ENCODE peak calls at places on chromosome 11, in four cellular contexts. I, N, G and W are unnamed samples. For H3K27me3, the result is how much of the 10 kb centered on the place peaks cover.

GRCh38 chr11:102268985-102269470 is 48.3 kb upstream of the BIRC3 start:
- DNase-seq in I (no peak), N (no peak), G (no peak), W (no peak)

GRCh38 chr11:3796346-3796745 is 1.0 kb downstream of the NUP98 start:
- DNase-seq in G (no peak), N (no peak), I (no peak), W (no peak)

GRCh38 chr11:9070740-9071476 is 20.5 kb downstream of the SCUBE2 start:
- DNase-seq in G (no peak), I (no peak), N (no peak), W (no peak)

GRCh38 chr11:134517621-134518293 is 105.7 kb upstream of the B3GAT1 start:
- DNase-seq in I (peak), N (peak), G (peak), W (no peak)

GRCh38 chr11:35165416-35166368 is 26.7 kb downstream of the CD44 start:
- DNase-seq in G (no peak), N (no peak), I (peak), W (no peak)

GRCh38 chr11:88280673-88281316 is 56.7 kb downstream of the CTSC start:
- DNase-seq in N (no peak), G (peak), I (no peak), W (no peak)

GRCh38 chr11:102780491-102780918 is at the start of gene MMP10:
- DNase-seq in I (no peak), N (no peak), G (no peak), W (no peak)

GRCh38 chr11:75334976-75335375 is 16.5 kb downstream of the ARRB1 start:
- DNase-seq in N (no peak), G (peak), I (no peak), W (peak)

GRCh38 chr11:60852639-60853468 is 2.9 kb downstream of the PTGDR2 start:
- DNase-seq in N (no peak), I (peak), G (peak), W (peak)
- H3K4me3 ChIP-seq in N (no peak), I (peak), G (no peak), W (no peak)

DNA sequence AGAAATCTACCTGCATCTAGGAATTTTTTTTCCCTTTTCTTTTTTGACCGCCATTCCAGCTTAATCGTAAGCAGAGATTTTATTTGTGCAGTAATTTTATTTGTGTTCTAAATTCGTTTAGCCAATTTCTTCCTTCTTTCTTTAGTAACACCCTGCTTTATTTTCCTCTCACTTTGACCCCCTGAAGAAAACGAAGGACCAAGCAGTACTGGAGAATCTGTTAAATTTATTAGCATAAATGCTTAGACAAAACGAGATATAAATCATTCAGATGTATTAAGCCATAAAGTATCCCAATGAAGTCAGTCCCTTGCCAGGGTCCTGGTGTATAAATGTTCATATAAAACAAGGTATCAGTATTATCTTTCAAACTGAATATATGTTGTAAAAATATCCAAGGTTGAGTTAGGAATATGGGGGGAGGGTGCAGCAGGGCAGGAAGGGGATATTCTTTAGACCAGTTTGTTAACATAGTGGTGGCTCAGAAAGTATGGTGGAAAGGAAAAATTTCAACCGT is 5.1 kb upstream of the WT1 start:
- DNase-seq in N (no peak), G (no peak), I (no peak), W (no peak)
- H3K27me3 ChIP-seq in N (half or more), G (under half), I (half or more), W (under half)

GRCh38 chr11:121282886-121283502 is 9.6 kb upstream of the SC5D start:
- DNase-seq in N (no peak), I (no peak), G (no peak), W (no peak)
- H3K4me3 ChIP-seq in N (no peak), I (no peak), G (no peak), W (no peak)

GRCh38 chr11:11966354-11966741 is 42.1 kb downstream of the DKK3 start:
- DNase-seq in N (no peak), G (no peak), I (no peak), W (peak)
- H3K27me3 ChIP-seq in N (under half), G (under half), I (under half), W (under half)

DNA sequence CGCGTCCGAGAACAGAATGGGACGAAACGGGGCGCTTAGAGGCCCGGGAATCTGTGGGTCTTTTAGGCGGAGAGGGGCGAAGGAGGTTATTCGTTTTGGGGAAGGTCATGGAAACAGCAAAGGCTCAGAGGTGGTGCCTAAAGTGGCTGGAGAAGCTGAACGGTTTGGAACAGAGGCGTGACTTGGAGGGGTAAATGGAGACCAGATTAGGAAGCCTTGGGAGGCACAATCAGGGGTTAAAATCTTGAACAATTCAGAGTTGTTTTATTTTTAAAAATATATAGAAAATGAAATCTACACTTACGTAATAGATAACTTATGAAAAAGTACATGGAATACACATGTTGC is 247 bp upstream of the PLAAT5 start:
- DNase-seq in N (no peak), I (no peak), G (no peak), W (no peak)
- H3K4me3 ChIP-seq in N (peak), I (peak), G (peak), W (peak)

GRCh38 chr11:1455032-1455762 is 31.4 kb downstream of the MOB2 start:
- DNase-seq in N (no peak), G (no peak), I (no peak), W (no peak)
- H3K27me3 ChIP-seq in N (under half), G (under half), I (under half), W (under half)

DNA sequence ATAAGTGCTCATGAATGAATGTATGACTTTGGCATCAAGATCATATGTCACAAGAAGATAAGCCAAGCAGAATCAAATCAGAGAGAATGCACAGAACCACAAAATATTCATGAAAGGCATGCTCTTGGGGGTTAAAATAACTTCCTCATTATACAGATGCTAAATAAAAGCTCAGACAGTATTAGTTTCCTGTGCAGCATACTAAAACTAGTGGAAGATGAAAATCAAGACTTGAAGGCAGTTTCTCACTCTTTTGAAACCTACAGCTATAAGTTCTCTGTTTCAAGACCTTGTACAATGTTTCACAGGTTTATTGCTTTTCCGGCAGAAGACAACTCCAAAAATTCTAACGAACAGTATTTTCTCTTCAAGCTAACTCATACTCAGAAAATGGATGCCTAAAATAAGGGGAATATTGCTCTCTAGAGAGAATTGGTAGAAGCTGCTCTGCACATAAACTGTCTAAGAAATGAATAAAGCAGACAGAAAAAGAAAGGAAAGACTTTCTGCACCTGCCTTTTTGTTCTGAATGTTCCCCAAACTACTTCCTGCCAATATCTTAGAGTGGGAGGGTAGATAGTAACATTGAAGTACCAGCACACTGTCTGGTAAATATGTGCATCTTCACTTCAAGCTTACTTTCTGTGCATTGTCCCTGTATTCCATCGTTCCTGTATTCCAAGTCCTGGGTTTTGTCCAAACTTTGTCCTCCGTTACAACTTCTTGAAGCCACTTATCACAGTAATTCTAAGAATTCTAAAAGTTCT is 639.4 kb upstream of the FAT3 start:
- DNase-seq in I (no peak), N (no peak), G (no peak), W (no peak)
- H3K4me3 ChIP-seq in I (no peak), N (no peak), G (no peak), W (no peak)